ENCODE peak calls at places on chromosomes 6 and 20, in nine cellular contexts. One of them, this sample, is unnamed.

GRCh38 chr20:22586645-22587310 is 2.4 kb upstream of the FOXA2 start:
- DNase-seq in cardiac muscle cell: peak
- DNase-seq in choroid plexus epithelial cell: no peak
- DNase-seq in neural crest cell: no peak
- DNase-seq in endothelial cell of umbilical vein: no peak
- DNase-seq in foreskin keratinocyte: no peak
- DNase-seq in fibroblast of the aortic adventitia: peak
- DNase-seq in mucosa of descending colon: peak
- DNase-seq in foreskin fibroblast: no peak
- DNase-seq in this sample: peak

GRCh38 chr6:37259191-37259590 is 1.2 kb upstream of the TMEM217 start:
- DNase-seq in mucosa of descending colon: no peak
- DNase-seq in choroid plexus epithelial cell: peak
- DNase-seq in endothelial cell of umbilical vein: peak
- DNase-seq in fibroblast of the aortic adventitia: peak
- DNase-seq in cardiac muscle cell: no peak
- DNase-seq in foreskin fibroblast: no peak
- DNase-seq in foreskin keratinocyte: no peak
- DNase-seq in neural crest cell: no peak
- DNase-seq in this sample: no peak

GRCh38 chr6:170076466-170077165 is 214.3 kb downstream of the DLL1 start:
- DNase-seq in fibroblast of the aortic adventitia: no peak
- DNase-seq in foreskin fibroblast: no peak
- DNase-seq in foreskin keratinocyte: no peak
- DNase-seq in cardiac muscle cell: no peak
- DNase-seq in mucosa of descending colon: no peak
- DNase-seq in choroid plexus epithelial cell: no peak
- DNase-seq in neural crest cell: no peak
- DNase-seq in endothelial cell of umbilical vein: no peak
- DNase-seq in this sample: no peak

GRCh38 chr6:141848029-141848890 is 284.5 kb upstream of the GJE1 start:
- DNase-seq in foreskin fibroblast: peak
- DNase-seq in choroid plexus epithelial cell: peak
- DNase-seq in mucosa of descending colon: no peak
- DNase-seq in fibroblast of the aortic adventitia: no peak
- DNase-seq in endothelial cell of umbilical vein: no peak
- DNase-seq in neural crest cell: no peak
- DNase-seq in cardiac muscle cell: no peak
- DNase-seq in foreskin keratinocyte: peak
- DNase-seq in this sample: no peak

GRCh38 chr6:30922447-30922852 is 8.4 kb downstream of the VARS2 start:
- DNase-seq in choroid plexus epithelial cell: no peak
- DNase-seq in cardiac muscle cell: no peak
- DNase-seq in neural crest cell: no peak
- DNase-seq in fibroblast of the aortic adventitia: no peak
- DNase-seq in mucosa of descending colon: no peak
- DNase-seq in foreskin fibroblast: no peak
- DNase-seq in endothelial cell of umbilical vein: no peak
- DNase-seq in foreskin keratinocyte: no peak
- DNase-seq in this sample: no peak

GRCh38 chr6:18221288-18221615 is 43.1 kb downstream of the DEK start:
- DNase-seq in cardiac muscle cell: no peak
- DNase-seq in neural crest cell: no peak
- DNase-seq in foreskin keratinocyte: no peak
- DNase-seq in choroid plexus epithelial cell: no peak
- DNase-seq in mucosa of descending colon: no peak
- DNase-seq in fibroblast of the aortic adventitia: no peak
- DNase-seq in foreskin fibroblast: no peak
- DNase-seq in endothelial cell of umbilical vein: no peak
- DNase-seq in this sample: no peak

GRCh38 chr20:51661609-51662178 is 106.5 kb downstream of the ATP9A start:
- DNase-seq in cardiac muscle cell: no peak
- DNase-seq in endothelial cell of umbilical vein: peak
- DNase-seq in foreskin fibroblast: peak
- DNase-seq in fibroblast of the aortic adventitia: peak
- DNase-seq in choroid plexus epithelial cell: no peak
- DNase-seq in neural crest cell: no peak
- DNase-seq in mucosa of descending colon: no peak
- DNase-seq in foreskin keratinocyte: peak
- DNase-seq in this sample: no peak

GRCh38 chr20:33005132-33005566 is 916 bp upstream of the SUN5 start:
- DNase-seq in endothelial cell of umbilical vein: no peak
- DNase-seq in cardiac muscle cell: peak
- DNase-seq in foreskin fibroblast: peak
- DNase-seq in fibroblast of the aortic adventitia: no peak
- DNase-seq in choroid plexus epithelial cell: peak
- DNase-seq in foreskin keratinocyte: no peak
- DNase-seq in mucosa of descending colon: no peak
- DNase-seq in neural crest cell: peak
- DNase-seq in this sample: no peak

GRCh38 chr20:62918830-62919229 is 7.5 kb downstream of the DIDO1 start:
- DNase-seq in mucosa of descending colon: no peak
- DNase-seq in foreskin fibroblast: no peak
- DNase-seq in choroid plexus epithelial cell: no peak
- DNase-seq in neural crest cell: no peak
- DNase-seq in fibroblast of the aortic adventitia: no peak
- DNase-seq in foreskin keratinocyte: no peak
- DNase-seq in cardiac muscle cell: no peak
- DNase-seq in endothelial cell of umbilical vein: no peak
- DNase-seq in this sample: no peak

GRCh38 chr6:91152824-91153223 is 566.0 kb upstream of the MAP3K7 start:
- DNase-seq in neural crest cell: no peak
- DNase-seq in foreskin fibroblast: no peak
- DNase-seq in fibroblast of the aortic adventitia: no peak
- DNase-seq in foreskin keratinocyte: no peak
- DNase-seq in mucosa of descending colon: no peak
- DNase-seq in endothelial cell of umbilical vein: no peak
- DNase-seq in choroid plexus epithelial cell: no peak
- DNase-seq in cardiac muscle cell: no peak
- DNase-seq in this sample: no peak

GRCh38 chr20:688809-689208 is 13.2 kb upstream of the SCRT2 start:
- DNase-seq in endothelial cell of umbilical vein: no peak
- DNase-seq in foreskin keratinocyte: no peak
- DNase-seq in foreskin fibroblast: peak
- DNase-seq in fibroblast of the aortic adventitia: no peak
- DNase-seq in cardiac muscle cell: no peak
- DNase-seq in neural crest cell: no peak
- DNase-seq in mucosa of descending colon: no peak
- DNase-seq in choroid plexus epithelial cell: peak
- DNase-seq in this sample: peak

GRCh38 chr6:46637145-46637544 is 15.5 kb downstream of the CYP39A1 start:
- DNase-seq in neural crest cell: no peak
- DNase-seq in fibroblast of the aortic adventitia: peak
- DNase-seq in foreskin fibroblast: peak
- DNase-seq in cardiac muscle cell: peak
- DNase-seq in foreskin keratinocyte: peak
- DNase-seq in mucosa of descending colon: no peak
- DNase-seq in choroid plexus epithelial cell: peak
- DNase-seq in endothelial cell of umbilical vein: no peak
- DNase-seq in this sample: no peak

GRCh38 chr20:19416627-19417026 is 204.2 kb downstream of the SLC24A3 start:
- DNase-seq in cardiac muscle cell: no peak
- DNase-seq in endothelial cell of umbilical vein: no peak
- DNase-seq in mucosa of descending colon: no peak
- DNase-seq in neural crest cell: no peak
- DNase-seq in choroid plexus epithelial cell: no peak
- DNase-seq in fibroblast of the aortic adventitia: no peak
- DNase-seq in foreskin keratinocyte: no peak
- DNase-seq in foreskin fibroblast: no peak
- DNase-seq in this sample: no peak

GRCh38 chr6:105642708-105643107 is 239.8 kb upstream of the PREP start:
- DNase-seq in foreskin fibroblast: peak
- DNase-seq in fibroblast of the aortic adventitia: no peak
- DNase-seq in cardiac muscle cell: no peak
- DNase-seq in endothelial cell of umbilical vein: no peak
- DNase-seq in foreskin keratinocyte: peak
- DNase-seq in mucosa of descending colon: no peak
- DNase-seq in choroid plexus epithelial cell: peak
- DNase-seq in neural crest cell: no peak
- DNase-seq in this sample: no peak

GRCh38 chr6:82072771-82073170 is 174.8 kb downstream of the IBTK start:
- DNase-seq in fibroblast of the aortic adventitia: peak
- DNase-seq in foreskin keratinocyte: peak
- DNase-seq in choroid plexus epithelial cell: peak
- DNase-seq in cardiac muscle cell: no peak
- DNase-seq in foreskin fibroblast: peak
- DNase-seq in neural crest cell: no peak
- DNase-seq in mucosa of descending colon: no peak
- DNase-seq in endothelial cell of umbilical vein: no peak
- DNase-seq in this sample: no peak

GRCh38 chr6:1388927-1389790 is at the start of gene FOXF2:
- DNase-seq in endothelial cell of umbilical vein: no peak
- DNase-seq in cardiac muscle cell: peak
- DNase-seq in fibroblast of the aortic adventitia: no peak
- DNase-seq in mucosa of descending colon: no peak
- DNase-seq in neural crest cell: no peak
- DNase-seq in foreskin keratinocyte: no peak
- DNase-seq in choroid plexus epithelial cell: no peak
- DNase-seq in foreskin fibroblast: peak
- DNase-seq in this sample: peak

GRCh38 chr6:15274696-15275387 is 29.0 kb downstream of the JARID2 start:
- DNase-seq in mucosa of descending colon: no peak
- DNase-seq in choroid plexus epithelial cell: peak
- DNase-seq in foreskin keratinocyte: no peak
- DNase-seq in cardiac muscle cell: peak
- DNase-seq in endothelial cell of umbilical vein: no peak
- DNase-seq in fibroblast of the aortic adventitia: peak
- DNase-seq in neural crest cell: no peak
- DNase-seq in foreskin fibroblast: peak
- DNase-seq in this sample: no peak

GRCh38 chr20:48069626-48070025 is 284.3 kb upstream of the SULF2 start:
- DNase-seq in foreskin fibroblast: no peak
- DNase-seq in fibroblast of the aortic adventitia: no peak
- DNase-seq in foreskin keratinocyte: no peak
- DNase-seq in cardiac muscle cell: no peak
- DNase-seq in mucosa of descending colon: no peak
- DNase-seq in neural crest cell: no peak
- DNase-seq in endothelial cell of umbilical vein: no peak
- DNase-seq in choroid plexus epithelial cell: no peak
- DNase-seq in this sample: no peak
- TF ChIP-seq CTCF in foreskin fibroblast: no peak
- TF ChIP-seq CTCF in fibroblast of the aortic adventitia: no peak
- TF ChIP-seq CTCF in foreskin keratinocyte: no peak
- TF ChIP-seq CTCF in cardiac muscle cell: no peak
- TF ChIP-seq CTCF in mucosa of descending colon: no peak
- TF ChIP-seq CTCF in neural crest cell: no peak
- TF ChIP-seq CTCF in endothelial cell of umbilical vein: no peak
- TF ChIP-seq CTCF in choroid plexus epithelial cell: no peak
- TF ChIP-seq CTCF in this sample: no peak

DNA sequence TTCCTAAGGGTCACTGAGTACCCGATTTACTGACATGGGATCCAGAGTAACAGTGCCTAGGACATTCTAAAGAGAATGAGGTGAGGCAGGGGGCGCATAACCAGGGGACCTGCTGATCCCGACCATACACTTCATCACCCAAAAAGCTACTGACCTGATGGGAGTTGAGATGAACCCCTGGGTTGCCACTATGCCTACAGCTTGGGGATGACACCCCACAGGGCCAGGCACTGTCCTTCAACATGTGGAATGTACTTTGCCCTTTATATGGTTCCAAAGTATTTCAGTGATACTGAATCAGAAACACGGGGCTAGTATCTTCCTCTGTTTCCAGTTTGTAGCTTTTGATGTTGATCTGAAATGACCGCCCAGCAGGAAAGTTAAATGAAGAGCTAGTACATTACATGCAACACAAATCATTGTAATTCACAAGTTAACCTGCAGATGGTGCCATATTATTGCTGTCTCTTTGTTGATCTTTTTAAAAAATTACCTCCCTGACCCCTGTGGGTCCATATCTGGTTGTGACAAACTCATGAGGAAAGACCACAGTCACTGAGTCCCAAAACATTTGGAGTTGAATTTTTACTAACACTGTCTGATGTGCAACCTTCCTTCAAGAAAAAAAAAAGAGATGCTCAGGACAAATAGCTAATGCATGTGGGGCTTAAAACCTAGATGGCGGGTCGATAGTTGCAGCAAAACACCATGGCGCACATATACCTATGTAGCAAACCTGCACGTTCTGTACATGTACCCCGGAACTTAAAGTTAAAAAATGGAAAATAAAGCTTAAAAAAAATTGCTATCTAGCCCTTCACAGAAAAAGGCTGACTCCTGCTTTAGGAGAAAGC is 42.7 kb upstream of the GCNT2 start:
- DNase-seq in fibroblast of the aortic adventitia: peak
- DNase-seq in endothelial cell of umbilical vein: peak
- DNase-seq in choroid plexus epithelial cell: peak
- DNase-seq in neural crest cell: peak
- DNase-seq in foreskin keratinocyte: no peak
- DNase-seq in mucosa of descending colon: no peak
- DNase-seq in foreskin fibroblast: peak
- DNase-seq in cardiac muscle cell: peak
- DNase-seq in this sample: no peak
- TF ChIP-seq CTCF in fibroblast of the aortic adventitia: peak
- TF ChIP-seq CTCF in endothelial cell of umbilical vein: peak
- TF ChIP-seq CTCF in choroid plexus epithelial cell: peak
- TF ChIP-seq CTCF in neural crest cell: peak
- TF ChIP-seq CTCF in foreskin keratinocyte: peak
- TF ChIP-seq CTCF in mucosa of descending colon: no peak
- TF ChIP-seq CTCF in foreskin fibroblast: peak
- TF ChIP-seq CTCF in cardiac muscle cell: peak
- TF ChIP-seq CTCF in this sample: peak

DNA sequence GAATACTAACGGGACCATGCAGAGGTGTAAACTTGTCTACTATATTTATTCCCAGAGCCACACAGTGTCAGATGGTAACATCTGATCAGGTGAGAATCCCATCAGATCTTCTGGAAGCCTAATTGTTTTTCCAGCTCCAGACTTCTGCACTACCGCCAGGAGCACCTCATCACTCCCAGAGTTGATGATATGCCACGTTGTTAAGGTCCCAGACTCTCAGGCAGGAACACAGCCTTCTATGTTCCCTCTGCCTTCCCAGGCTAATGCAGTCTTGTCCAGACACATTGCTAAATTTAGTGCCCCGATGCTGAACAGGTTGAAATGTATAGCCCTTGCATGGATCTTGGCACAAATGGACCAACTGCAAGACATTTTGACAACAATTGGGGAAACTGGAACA is 86.2 kb downstream of the PROKR2 start:
- DNase-seq in neural crest cell: no peak
- DNase-seq in fibroblast of the aortic adventitia: no peak
- DNase-seq in choroid plexus epithelial cell: no peak
- DNase-seq in foreskin keratinocyte: no peak
- DNase-seq in endothelial cell of umbilical vein: no peak
- DNase-seq in mucosa of descending colon: no peak
- DNase-seq in foreskin fibroblast: no peak
- DNase-seq in cardiac muscle cell: no peak
- DNase-seq in this sample: no peak
- TF ChIP-seq CTCF in neural crest cell: no peak
- TF ChIP-seq CTCF in fibroblast of the aortic adventitia: no peak
- TF ChIP-seq CTCF in choroid plexus epithelial cell: no peak
- TF ChIP-seq CTCF in foreskin keratinocyte: no peak
- TF ChIP-seq CTCF in endothelial cell of umbilical vein: no peak
- TF ChIP-seq CTCF in mucosa of descending colon: no peak
- TF ChIP-seq CTCF in foreskin fibroblast: no peak
- TF ChIP-seq CTCF in cardiac muscle cell: no peak
- TF ChIP-seq CTCF in this sample: no peak

DNA sequence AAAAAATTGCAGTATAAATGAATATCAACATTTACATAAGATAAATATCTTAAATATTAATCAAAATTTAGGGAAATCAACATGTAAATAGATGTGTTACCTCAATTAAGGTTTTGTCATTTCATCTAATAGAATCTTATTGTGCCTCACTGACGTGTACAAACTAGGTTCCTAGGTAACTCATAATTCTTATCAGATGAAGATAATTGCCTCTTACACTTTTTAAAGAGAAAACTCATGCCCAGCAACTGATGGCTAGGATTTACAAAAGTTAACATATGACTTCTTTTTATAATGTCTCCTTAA is 49.6 kb downstream of the FRK start:
- DNase-seq in cardiac muscle cell: no peak
- DNase-seq in fibroblast of the aortic adventitia: no peak
- DNase-seq in foreskin fibroblast: no peak
- DNase-seq in endothelial cell of umbilical vein: no peak
- DNase-seq in choroid plexus epithelial cell: no peak
- DNase-seq in foreskin keratinocyte: no peak
- DNase-seq in mucosa of descending colon: no peak
- DNase-seq in neural crest cell: no peak
- DNase-seq in this sample: no peak
- TF ChIP-seq CTCF in cardiac muscle cell: no peak
- TF ChIP-seq CTCF in fibroblast of the aortic adventitia: no peak
- TF ChIP-seq CTCF in foreskin fibroblast: no peak
- TF ChIP-seq CTCF in endothelial cell of umbilical vein: no peak
- TF ChIP-seq CTCF in choroid plexus epithelial cell: no peak
- TF ChIP-seq CTCF in foreskin keratinocyte: no peak
- TF ChIP-seq CTCF in mucosa of descending colon: no peak
- TF ChIP-seq CTCF in neural crest cell: peak
- TF ChIP-seq CTCF in this sample: peak

This sample was measured in glutamatergic neuron.